ENCODE peak calls at places on chromosomes 12 and 14, in six cellular contexts. U is transverse colon, W is K562, D is DND-41, E is cardiac fibroblast, Y is IMR-90. G is an unnamed sample.
A peak's percentile ranks its signal among the peaks of the same experiment; 100 is the strongest.

GRCh38 chr12:119578112-119578511 is 15.5 kb upstream of the TMEM233 start:
- DNase-seq in U (no peak), W (no peak), D (no peak), E (peak; percentile 32), Y (no peak), G (no peak)

GRCh38 chr12:50257226-50258166 is 25.8 kb downstream of the LIMA1 start:
- DNase-seq in U (no peak), W (no peak), D (no peak), E (peak; percentile 77), Y (peak; percentile 64), G (peak; percentile 71)

GRCh38 chr14:64926398-64926995 is 12.2 kb downstream of the CHURC1 start:
- DNase-seq in U (no peak), W (no peak), D (no peak), E (no peak), Y (no peak), G (no peak)

GRCh38 chr12:24425601-24425970 is 476.1 kb upstream of the SOX5 start:
- DNase-seq in U (no peak), W (no peak), D (peak; percentile 54), E (peak; percentile 3), Y (peak; percentile 86), G (peak; percentile 2)

GRCh38 chr14:99564256-99564902 is 39.6 kb downstream of the CCDC85C start:
- DNase-seq in U (no peak), W (no peak), D (no peak), E (peak; percentile 94), Y (peak; percentile 81), G (peak; percentile 72)

GRCh38 chr14:105537580-105538474 is 11.4 kb downstream of the TMEM121 start:
- DNase-seq in U (peak; percentile 62), W (peak; percentile 75), D (peak; percentile 67), E (no peak), Y (no peak), G (peak; percentile 49)

GRCh38 chr12:49330032-49330619 is 6.9 kb downstream of the C1QL4 start:
- DNase-seq in U (no peak), W (no peak), D (no peak), E (no peak), Y (no peak), G (no peak)

GRCh38 chr12:15689751-15690191 is 99.4 kb downstream of the EPS8 start:
- DNase-seq in U (no peak), W (no peak), D (no peak), E (no peak), Y (no peak), G (no peak)

GRCh38 chr12:91178139-91178561 is 4.5 kb downstream of the DCN start:
- DNase-seq in U (no peak), W (no peak), D (no peak), E (peak; percentile 73), Y (peak; percentile 62), G (peak; percentile 63)

GRCh38 chr12:47687636-47688035 is 18.2 kb downstream of the RPAP3 start:
- DNase-seq in U (no peak), W (no peak), D (no peak), E (no peak), Y (no peak), G (no peak)

GRCh38 chr12:106160915-106161314 is 22.2 kb upstream of the NUAK1 start:
- DNase-seq in U (no peak), W (no peak), D (no peak), E (no peak), Y (no peak), G (no peak)

GRCh38 chr12:65634626-65635331 is 189.5 kb upstream of the HMGA2 start:
- DNase-seq in U (no peak), W (no peak), D (no peak), E (peak; percentile 39), Y (peak; percentile 84), G (peak; percentile 90)

GRCh38 chr14:95711476-95712176 is 2.3 kb downstream of the TCL1A start:
- DNase-seq in U (no peak), W (no peak), D (no peak), E (no peak), Y (no peak), G (no peak)

GRCh38 chr12:4700621-4701026 is 19.6 kb upstream of the GALNT8 start:
- DNase-seq in U (no peak), W (no peak), D (no peak), E (peak; percentile 89), Y (peak; percentile 63), G (no peak)

GRCh38 chr14:54470701-54471100 is 18.1 kb downstream of the GMFB start:
- DNase-seq in U (no peak), W (no peak), D (no peak), E (no peak), Y (no peak), G (no peak)

GRCh38 chr12:85057370-85057963 is 21.3 kb downstream of the LRRIQ1 start:
- DNase-seq in U (peak; percentile 15), W (peak; percentile 4), D (peak; percentile 21), E (peak; percentile 65), Y (peak; percentile 41), G (peak; percentile 77)

GRCh38 chr12:56874821-56875220 is 59.4 kb downstream of the SDR9C7 start:
- DNase-seq in U (no peak), W (no peak), D (no peak), E (no peak), Y (no peak), G (no peak)
- H3K4me3 ChIP-seq in U (no peak overlapping the region), W (no peak overlapping the region), D (no peak overlapping the region), E (no peak overlapping the region), Y (no peak overlapping the region), G (no peak overlapping the region)

GRCh38 chr12:57826400-57826799 is 7.9 kb upstream of the AVIL start:
- DNase-seq in U (no peak), W (no peak), D (no peak), E (no peak), Y (no peak), G (no peak)

GRCh38 chr12:57825451-57825850 is 6.9 kb upstream of the AVIL start:
- DNase-seq in U (no peak), W (no peak), D (no peak), E (no peak), Y (no peak), G (no peak)

GRCh38 chr12:57826966-57827365 is 8.4 kb upstream of the AVIL start:
- DNase-seq in U (no peak), W (no peak), D (no peak), E (no peak), Y (no peak), G (no peak)

GRCh38 chr12:57830393-57830792 is 11.9 kb upstream of the AVIL start:
- DNase-seq in U (no peak), W (no peak), D (no peak), E (no peak), Y (no peak), G (no peak)

GRCh38 chr12:57829025-57829777 is 10.7 kb upstream of the AVIL start:
- DNase-seq in U (no peak), W (no peak), D (no peak), E (no peak), Y (no peak), G (no peak)
- H3K4me3 ChIP-seq in U (no peak overlapping the region), W (no peak overlapping the region), D (no peak overlapping the region), E (no peak overlapping the region), Y (no peak overlapping the region), G (no peak overlapping the region)

GRCh38 chr14:22982477-22983245 is at the start of gene AJUBA:
- DNase-seq in U (peak; percentile 86), W (peak; percentile 94), D (peak; percentile 91), E (peak; percentile 95), Y (peak; percentile 92), G (peak; percentile 97)
- H3K4me3 ChIP-seq in U (peak within 1 kb of the TSS; percentile 65), W (peak within 1 kb of the TSS; percentile 69), D (peak within 1 kb of the TSS; percentile 29), E (peak within 1 kb of the TSS; percentile 89), Y (peak within 1 kb of the TSS; percentile 87), G (peak within 1 kb of the TSS; percentile 76)

GRCh38 chr14:75764022-75764421 is 103.0 kb downstream of the TTLL5 start:
- DNase-seq in U (no peak), W (no peak), D (no peak), E (no peak), Y (no peak), G (no peak)

GRCh38 chr14:75770635-75771034 is 109.6 kb downstream of the TTLL5 start:
- DNase-seq in U (no peak), W (no peak), D (no peak), E (no peak), Y (no peak), G (no peak)

GRCh38 chr14:75771614-75772013 is 110.6 kb downstream of the TTLL5 start:
- DNase-seq in U (no peak), W (no peak), D (no peak), E (no peak), Y (no peak), G (no peak)

GRCh38 chr14:75769047-75769685 is 108.1 kb downstream of the TTLL5 start:
- DNase-seq in U (no peak), W (no peak), D (no peak), E (no peak), Y (peak; percentile 5), G (no peak)
- H3K4me3 ChIP-seq in U (no peak overlapping the region), W (no peak overlapping the region), D (no peak overlapping the region), E (no peak overlapping the region), Y (no peak overlapping the region), G (no peak overlapping the region)